ENCODE peak calls at places on chromosome 6, in ten cellular contexts. B is left ventricle myocardium superior, H is activated gamma-delta T cell treated with Interleukin-2 at 50 U/mL for 16 hours, M is Caki2, V is HAP-1, G is KBM-7, X is WTC11, I is NCI-H1694 treated with DMSO at 0.1 percent for 48 hours, C is mucosa of descending colon, Y is AG04450. W is an unnamed sample.

GRCh38 chr6:168221497-168222079 is 98.0 kb downstream of the DACT2 start:
- DNase-seq in B (no peak), H (no peak), M (no peak), V (no peak), G (no peak), X (no peak), I (no peak), C (no peak), Y (no peak), W (no peak)

GRCh38 chr6:137097057-137097456 is 52.3 kb upstream of the IL20RA start:
- DNase-seq in B (no peak), H (no peak), M (no peak), V (no peak), G (no peak), X (no peak), I (no peak), C (no peak), Y (no peak), W (no peak)

GRCh38 chr6:156638581-156638980 is 138.6 kb upstream of the ARID1B start:
- DNase-seq in B (no peak), H (no peak), M (no peak), V (no peak), G (no peak), X (no peak), I (no peak), C (no peak), Y (no peak), W (no peak)

GRCh38 chr6:37483502-37483901 is 16.2 kb downstream of the CCDC167 start:
- DNase-seq in B (no peak), H (no peak), M (no peak), V (no peak), G (no peak), X (no peak), I (no peak), C (no peak), Y (no peak), W (no peak)

GRCh38 chr6:139323511-139324445 is 32.0 kb upstream of the TXLNB start:
- DNase-seq in B (peak), H (peak), M (no peak), V (peak), G (peak), X (peak), I (no peak), C (peak), Y (peak), W (peak)

GRCh38 chr6:3176562-3177355 is 19.4 kb upstream of the TUBB2A start:
- DNase-seq in B (no peak), H (no peak), M (peak), V (no peak), G (peak), X (no peak), I (no peak), C (no peak), Y (peak), W (peak)

GRCh38 chr6:47908271-47908670 is 126.4 kb downstream of the OPN5 start:
- DNase-seq in B (no peak), H (no peak), M (no peak), V (no peak), G (no peak), X (no peak), I (no peak), C (no peak), Y (no peak), W (no peak)

GRCh38 chr6:46290916-46291633 is 120.3 kb upstream of the ENPP5 start:
- DNase-seq in B (no peak), H (no peak), M (no peak), V (no peak), G (no peak), X (peak), I (no peak), C (no peak), Y (no peak), W (no peak)

GRCh38 chr6:22079788-22080187 is 217.0 kb downstream of the PRL start:
- DNase-seq in B (no peak), H (no peak), M (no peak), V (no peak), G (no peak), X (no peak), I (no peak), C (no peak), Y (peak), W (no peak)

GRCh38 chr6:9121551-9121950 is 686.2 kb upstream of the SLC35B3 start:
- DNase-seq in B (no peak), H (no peak), M (no peak), V (no peak), G (no peak), X (no peak), I (no peak), C (no peak), Y (no peak), W (no peak)

GRCh38 chr6:35737413-35738211 is 780 bp downstream of the ARMC12 start:
- DNase-seq in B (no peak), H (no peak), M (peak), V (no peak), G (peak), X (no peak), I (peak), C (no peak), Y (peak), W (peak)

GRCh38 chr6:44333273-44333919 is 9.1 kb upstream of the SPATS1 start:
- DNase-seq in B (no peak), H (no peak), M (no peak), V (no peak), G (no peak), X (no peak), I (no peak), C (no peak), Y (no peak), W (no peak)

GRCh38 chr6:75012018-75012417 is 193.8 kb downstream of the COL12A1 start:
- DNase-seq in B (no peak), H (no peak), M (no peak), V (no peak), G (no peak), X (no peak), I (no peak), C (no peak), Y (no peak), W (no peak)

GRCh38 chr6:33670971-33671370 is 40.5 kb downstream of the UQCC2 start:
- DNase-seq in B (no peak), H (no peak), M (no peak), V (no peak), G (no peak), X (peak), I (no peak), C (no peak), Y (no peak), W (no peak)

GRCh38 chr6:10276888-10277287 is 138.0 kb downstream of the TFAP2A start:
- DNase-seq in B (no peak), H (no peak), M (no peak), V (peak), G (no peak), X (no peak), I (no peak), C (no peak), Y (no peak), W (no peak)

GRCh38 chr6:80477591-80478370 is 371.3 kb downstream of the BCKDHB start:
- DNase-seq in B (no peak), H (no peak), M (no peak), V (no peak), G (no peak), X (no peak), I (no peak), C (no peak), Y (no peak), W (no peak)

GRCh38 chr6:25927721-25928359 is 2.7 kb downstream of the SLC17A2 start:
- DNase-seq in B (no peak), H (no peak), M (no peak), V (no peak), G (peak), X (no peak), I (no peak), C (no peak), Y (no peak), W (peak)

GRCh38 chr6:17098538-17098937 is 3.3 kb upstream of the STMND1 start:
- DNase-seq in B (no peak), H (no peak), M (no peak), V (no peak), G (no peak), X (no peak), I (no peak), C (no peak), Y (no peak), W (no peak)

GRCh38 chr6:11556308-11556707 is 18.8 kb downstream of the TMEM170B start:
- DNase-seq in B (no peak), H (no peak), M (no peak), V (no peak), G (no peak), X (peak), I (no peak), C (no peak), Y (no peak), W (no peak)

GRCh38 chr6:52999456-52999855 is 4.4 kb upstream of the GSTA4 start:
- DNase-seq in B (no peak), H (no peak), M (no peak), V (no peak), G (no peak), X (no peak), I (no peak), C (no peak), Y (no peak), W (no peak)

GRCh38 chr6:33197431-33198048 is 2.9 kb downstream of the RXRB start:
- DNase-seq in B (peak), H (peak), M (peak), V (peak), G (peak), X (peak), I (peak), C (peak), Y (no peak), W (peak)

GRCh38 chr6:16769986-16770376 is 8.7 kb upstream of the ATXN1 start:
- DNase-seq in B (no peak), H (no peak), M (peak), V (no peak), G (no peak), X (no peak), I (no peak), C (no peak), Y (peak), W (no peak)

GRCh38 chr6:124069230-124069815 is 265.7 kb downstream of the NKAIN2 start:
- DNase-seq in B (no peak), H (no peak), M (no peak), V (no peak), G (no peak), X (no peak), I (no peak), C (no peak), Y (no peak), W (no peak)

GRCh38 chr6:157615411-157615763 is 207.7 kb upstream of the SNX9 start:
- DNase-seq in B (no peak), H (no peak), M (no peak), V (no peak), G (peak), X (no peak), I (no peak), C (no peak), Y (no peak), W (no peak)

GRCh38 chr6:160188773-160189172 is 67.2 kb downstream of the SLC22A1 start:
- DNase-seq in B (no peak), H (no peak), M (no peak), V (no peak), G (no peak), X (no peak), I (no peak), C (no peak), Y (no peak), W (no peak)

GRCh38 chr6:28953039-28953872 is 29.5 kb upstream of the TRIM27 start:
- DNase-seq in B (no peak), H (peak), M (peak), V (peak), G (peak), X (peak), I (peak), C (no peak), Y (peak), W (no peak)

GRCh38 chr6:128822271-128822670 is 60.7 kb upstream of the LAMA2 start:
- DNase-seq in B (peak), H (no peak), M (no peak), V (no peak), G (no peak), X (no peak), I (no peak), C (no peak), Y (peak), W (no peak)

GRCh38 chr6:43695078-43695966 is 7.7 kb upstream of the MRPS18A start:
- DNase-seq in B (peak), H (no peak), M (no peak), V (no peak), G (no peak), X (peak), I (peak), C (peak), Y (no peak), W (no peak)

GRCh38 chr6:157518399-157519250 is 137.6 kb downstream of the ZDHHC14 start:
- DNase-seq in B (peak), H (no peak), M (peak), V (no peak), G (no peak), X (no peak), I (peak), C (no peak), Y (no peak), W (no peak)

GRCh38 chr6:150627601-150628012 is 27.9 kb downstream of the PLEKHG1 start:
- DNase-seq in B (no peak), H (no peak), M (no peak), V (no peak), G (no peak), X (no peak), I (peak), C (no peak), Y (no peak), W (no peak)

GRCh38 chr6:74853991-74854390 is 351.9 kb downstream of the COL12A1 start:
- DNase-seq in B (no peak), H (no peak), M (no peak), V (no peak), G (no peak), X (no peak), I (no peak), C (no peak), Y (no peak), W (no peak)

GRCh38 chr6:139973602-139974373 is 599.3 kb upstream of the CITED2 start:
- DNase-seq in B (no peak), H (no peak), M (peak), V (no peak), G (peak), X (no peak), I (no peak), C (no peak), Y (peak), W (no peak)

GRCh38 chr6:28281288-28282064 is at the start of gene PGBD1:
- DNase-seq in B (peak), H (peak), M (no peak), V (peak), G (peak), X (peak), I (peak), C (peak), Y (peak), W (peak)

GRCh38 chr6:82247634-82248232 is at the start of gene IBTK:
- DNase-seq in B (peak), H (peak), M (peak), V (peak), G (peak), X (peak), I (peak), C (peak), Y (peak), W (peak)

GRCh38 chr6:36018339-36018738 is 6.1 kb downstream of the SLC26A8 start:
- DNase-seq in B (no peak), H (no peak), M (no peak), V (no peak), G (no peak), X (no peak), I (no peak), C (no peak), Y (no peak), W (peak)

GRCh38 chr6:106886922-106887797 is 87.4 kb downstream of the CD24 start:
- DNase-seq in B (no peak), H (no peak), M (no peak), V (no peak), G (no peak), X (no peak), I (no peak), C (no peak), Y (no peak), W (no peak)

GRCh38 chr6:38543022-38543421 is 96.7 kb downstream of the BTBD9 start:
- DNase-seq in B (no peak), H (no peak), M (no peak), V (no peak), G (no peak), X (no peak), I (no peak), C (no peak), Y (no peak), W (no peak)

W was measured in AML-193.